ENCODE peak calls at places on chromosome 13, in seven cellular contexts. M is CD4-positive, alpha-beta T cell; L is CD8-positive, alpha-beta T cell; R is neural progenitor cell; V is astrocyte of the spinal cord; B is left lung; A is progenitor cell of endocrine pancreas. X is an unnamed sample.

GRCh38 chr13:51957377-51958216 is 53.7 kb downstream of the ATP7B start:
- DNase-seq in A (no peak), R (no peak), M (no peak), B (no peak), L (no peak), V (no peak), X (no peak)

GRCh38 chr13:82657471-82657870 is 1224.8 kb downstream of the SLITRK1 start:
- DNase-seq in A (no peak), V (no peak), B (no peak), R (no peak), M (no peak), L (no peak), X (no peak)

GRCh38 chr13:59754411-59754810 is 409.3 kb downstream of the DIAPH3 start:
- DNase-seq in L (no peak), M (no peak), B (no peak), R (no peak), A (no peak), V (no peak), X (no peak)

GRCh38 chr13:84985860-84986259 is 813.4 kb downstream of the SLITRK6 start:
- DNase-seq in A (no peak), B (no peak), M (no peak), R (no peak), V (no peak), L (no peak), X (no peak)

GRCh38 chr13:31675521-31675953 is 63.8 kb upstream of the RXFP2 start:
- DNase-seq in B (no peak), L (no peak), A (no peak), V (no peak), M (no peak), R (no peak), X (no peak)

GRCh38 chr13:62747629-62748028 is 1332.0 kb upstream of the PCDH20 start:
- DNase-seq in L (no peak), B (no peak), R (no peak), A (no peak), V (no peak), M (no peak), X (no peak)

GRCh38 chr13:110916671-110917142 is 1.8 kb upstream of the ANKRD10 start:
- DNase-seq in L (no peak), R (no peak), V (peak; percentile 79), A (no peak), B (no peak), M (no peak), X (no peak)

GRCh38 chr13:74273591-74273990 is 139.4 kb upstream of the KLF12 start:
- DNase-seq in A (no peak), L (no peak), B (no peak), M (no peak), V (no peak), R (no peak), X (no peak)

GRCh38 chr13:110137677-110138008 is 169.3 kb downstream of the COL4A1 start:
- DNase-seq in A (no peak), M (no peak), L (no peak), R (peak; percentile 43), V (no peak), B (no peak), X (no peak)

GRCh38 chr13:110298566-110299321 is 8.2 kb downstream of the COL4A1 start:
- DNase-seq in V (no peak), B (no peak), R (no peak), M (no peak), A (no peak), L (no peak), X (peak; percentile 46)

GRCh38 chr13:110346661-110347067 is 39.6 kb downstream of the COL4A2 start:
- DNase-seq in V (no peak), M (no peak), A (no peak), R (no peak), B (no peak), L (no peak), X (no peak)

GRCh38 chr13:26011996-26012688 is 39.7 kb downstream of the SHISA2 start:
- DNase-seq in V (no peak), A (no peak), R (no peak), M (peak; percentile 56), B (no peak), L (peak; percentile 48), X (no peak)

GRCh38 chr13:49652691-49653305 is 24.5 kb downstream of the ARL11 start:
- DNase-seq in B (no peak), A (no peak), R (peak; percentile 71), M (no peak), V (no peak), L (no peak), X (peak; percentile 54)

GRCh38 chr13:113836917-113837553 is 26.8 kb downstream of the GAS6 start:
- DNase-seq in R (no peak), M (no peak), V (peak; percentile 94), B (no peak), A (no peak), L (no peak), X (no peak)

GRCh38 chr13:80666782-80667537 is 326.0 kb upstream of the SPRY2 start:
- DNase-seq in R (no peak), M (no peak), L (no peak), A (no peak), B (no peak), V (no peak), X (no peak)

GRCh38 chr13:27172495-27172842 is 858 bp upstream of the USP12 start:
- DNase-seq in B (no peak), L (no peak), V (no peak), M (no peak), R (no peak), A (no peak), X (no peak)

DNA sequence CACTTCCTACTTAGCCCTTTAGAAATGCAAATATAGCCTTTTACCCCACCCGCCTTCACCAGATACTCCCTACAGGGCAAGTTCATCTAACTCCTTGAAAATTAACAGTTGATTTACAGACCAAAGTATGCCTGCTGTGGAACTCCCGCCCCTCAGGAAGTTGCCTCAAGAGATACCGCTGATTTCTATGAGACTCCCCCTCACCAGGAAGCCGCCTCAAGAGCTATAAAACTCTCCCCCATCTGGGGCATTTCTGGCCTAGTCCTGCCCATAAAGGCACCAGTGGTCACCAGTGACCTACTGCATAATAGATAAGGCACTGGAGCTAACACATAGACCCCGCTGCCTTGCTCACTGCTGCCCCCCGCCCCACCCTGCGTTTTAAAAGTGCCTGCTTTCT is 201.7 kb upstream of the UBL3 start:
- DNase-seq in R (peak; percentile 14), A (no peak), L (no peak), V (no peak), B (no peak), M (no peak), X (peak; percentile 6)
- TF ChIP-seq CTCF in R (peak; percentile 39), A (no peak), L (no peak), V (no peak), B (no peak), M (no peak), X (no peak)

DNA sequence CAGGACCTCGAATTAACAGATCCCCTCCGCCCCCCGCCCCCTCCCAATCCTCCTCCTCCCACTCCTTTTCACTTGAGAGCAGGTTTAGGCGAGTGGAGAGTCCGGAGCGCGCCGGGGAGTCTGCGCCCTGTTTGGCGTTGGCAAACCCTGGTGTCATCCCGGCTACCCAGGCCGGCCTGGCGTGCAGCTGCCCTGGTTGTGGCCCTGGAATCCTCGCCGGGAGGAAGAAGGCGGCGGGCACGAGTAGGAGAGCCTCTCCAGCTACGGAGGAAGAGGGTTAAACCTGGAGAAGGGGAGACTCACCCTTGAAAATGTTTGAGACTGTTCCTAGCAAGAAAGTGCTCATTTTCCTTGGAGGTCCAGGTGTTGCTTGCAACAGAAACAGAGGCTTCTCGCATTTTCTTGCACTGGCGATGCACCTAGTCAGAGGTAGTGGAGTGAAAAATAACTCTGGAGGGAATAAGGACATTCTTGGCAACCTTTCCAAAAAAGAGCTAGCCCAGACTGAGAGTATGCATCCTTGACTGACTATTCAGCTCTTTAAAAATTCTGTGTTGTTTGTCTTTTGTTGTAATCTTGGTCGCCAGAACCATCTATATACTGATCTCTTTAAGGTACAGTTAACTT is 1.3 kb upstream of the SOX21 start:
- DNase-seq in R (no peak), L (no peak), M (no peak), A (no peak), B (no peak), V (peak; percentile 7), X (no peak)
- TF ChIP-seq CTCF in R (no peak), L (no peak), M (no peak), A (no peak), B (no peak), V (no peak), X (no peak)

GRCh38 chr13:48108106-48108505 is 13.2 kb upstream of the MED4 start:
- DNase-seq in R (no peak), A (no peak), B (no peak), V (no peak), L (no peak), M (no peak), X (no peak)

GRCh38 chr13:48110930-48111721 is 16.2 kb upstream of the MED4 start:
- DNase-seq in V (peak; percentile 35), L (no peak), B (no peak), M (no peak), A (no peak), R (no peak), X (no peak)

GRCh38 chr13:48112896-48113525 is 18.1 kb upstream of the MED4 start:
- DNase-seq in A (no peak), B (no peak), V (no peak), R (no peak), L (no peak), M (no peak), X (no peak)

GRCh38 chr13:48110132-48110868 is 15.4 kb upstream of the MED4 start:
- DNase-seq in A (no peak), V (peak; percentile 32), M (no peak), B (no peak), R (no peak), L (no peak), X (no peak)
- TF ChIP-seq CTCF in A (no peak), V (no peak), M (no peak), B (no peak), R (no peak), L (no peak), X (no peak)

DNA sequence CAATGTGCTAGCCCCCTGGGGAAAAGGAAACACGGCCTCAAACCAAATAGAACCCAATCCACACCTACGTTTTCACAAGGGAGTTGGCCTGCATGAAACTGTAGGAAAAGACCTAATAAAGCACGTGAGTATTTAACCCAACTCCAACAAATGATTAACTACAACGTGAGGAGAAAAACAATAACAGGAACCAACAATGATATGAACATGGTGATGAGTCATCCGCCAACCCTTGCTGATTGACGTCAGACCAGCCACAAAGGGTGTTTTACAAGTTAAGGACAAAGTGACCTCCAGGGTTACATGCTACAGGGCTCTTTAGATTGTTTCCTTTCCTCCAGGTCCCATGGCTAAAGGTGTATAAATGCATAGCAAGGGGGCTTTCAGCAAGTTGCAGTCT is 460.5 kb downstream of the COG6 start:
- DNase-seq in M (peak; percentile 19), L (no peak), R (no peak), A (no peak), B (no peak), V (peak; percentile 83), X (no peak)
- TF ChIP-seq CTCF in M (no peak), L (no peak), R (no peak), A (no peak), B (no peak), V (no peak), X (no peak)

GRCh38 chr13:66689628-66690027 is 540.5 kb downstream of the PCDH9 start:
- DNase-seq in V (peak; percentile 54), M (no peak), R (peak; percentile 19), L (no peak), B (no peak), A (no peak), X (no peak)
- TF ChIP-seq CTCF in V (peak; percentile 54), M (no peak), R (peak; percentile 41), L (no peak), B (no peak), A (no peak), X (no peak)

X was measured in endothelial cell.